ENCODE peak calls at places on chromosomes 13 and 19, in five cellular contexts. P is epithelial cell of esophagus, X is neural progenitor cell, V is Calu3, E is transverse colon. S is an unnamed sample.

GRCh38 chr19:51292971-51293370 is 18.5 kb upstream of the IGLON5 start:
- DNase-seq in X (peak), E (no peak), V (no peak), P (no peak), S (no peak)

GRCh38 chr19:1286859-1287621 is 1.4 kb downstream of the EFNA2 start:
- DNase-seq in P (no peak), E (no peak), X (no peak), V (no peak), S (no peak)

GRCh38 chr19:35757231-35757748 is 461 bp upstream of the HSPB6 start:
- DNase-seq in X (peak), E (peak), P (no peak), V (peak), S (no peak)

GRCh38 chr13:38981096-38981495 is 9.5 kb downstream of the STOML3 start:
- DNase-seq in V (no peak), P (no peak), X (peak), E (no peak), S (no peak)

GRCh38 chr19:6038634-6039405 is 60.9 kb upstream of the RANBP3 start:
- DNase-seq in E (no peak), X (no peak), P (peak), V (no peak), S (no peak)

GRCh38 chr19:42316223-42317211 is 3.4 kb downstream of the TMEM145 start:
- DNase-seq in E (peak), X (no peak), P (no peak), V (peak), S (no peak)

GRCh38 chr13:73075546-73075945 is 16.7 kb downstream of the KLF5 start:
- DNase-seq in P (no peak), E (no peak), X (peak), V (no peak), S (no peak)

GRCh38 chr13:25085125-25085742 is 10.7 kb upstream of the PABPC3 start:
- DNase-seq in E (peak), V (peak), P (peak), X (peak), S (peak)

GRCh38 chr13:108902557-108903155 is 273.2 kb downstream of the MYO16 start:
- DNase-seq in P (peak), X (no peak), E (no peak), V (peak), S (peak)

GRCh38 chr19:45817725-45818301 is 2.7 kb upstream of the RSPH6A start:
- DNase-seq in P (peak), X (peak), E (no peak), V (no peak), S (peak)

GRCh38 chr19:45815501-45816216 is 551 bp upstream of the RSPH6A start:
- DNase-seq in E (no peak), V (no peak), X (peak), P (no peak), S (no peak)

GRCh38 chr19:45814851-45815481 is at the start of gene RSPH6A:
- DNase-seq in X (peak), V (no peak), P (no peak), E (no peak), S (no peak)

GRCh38 chr19:45817010-45817724 is 2.1 kb upstream of the RSPH6A start:
- DNase-seq in V (peak), P (peak), X (peak), E (peak), S (peak)

GRCh38 chr19:45816236-45817009 is 1.3 kb upstream of the RSPH6A start:
- DNase-seq in P (no peak), X (peak), V (no peak), E (no peak), S (no peak)
- TF ChIP-seq CTCF in P (no peak), X (no peak), V (no peak), E (no peak), S (no peak)

DNA sequence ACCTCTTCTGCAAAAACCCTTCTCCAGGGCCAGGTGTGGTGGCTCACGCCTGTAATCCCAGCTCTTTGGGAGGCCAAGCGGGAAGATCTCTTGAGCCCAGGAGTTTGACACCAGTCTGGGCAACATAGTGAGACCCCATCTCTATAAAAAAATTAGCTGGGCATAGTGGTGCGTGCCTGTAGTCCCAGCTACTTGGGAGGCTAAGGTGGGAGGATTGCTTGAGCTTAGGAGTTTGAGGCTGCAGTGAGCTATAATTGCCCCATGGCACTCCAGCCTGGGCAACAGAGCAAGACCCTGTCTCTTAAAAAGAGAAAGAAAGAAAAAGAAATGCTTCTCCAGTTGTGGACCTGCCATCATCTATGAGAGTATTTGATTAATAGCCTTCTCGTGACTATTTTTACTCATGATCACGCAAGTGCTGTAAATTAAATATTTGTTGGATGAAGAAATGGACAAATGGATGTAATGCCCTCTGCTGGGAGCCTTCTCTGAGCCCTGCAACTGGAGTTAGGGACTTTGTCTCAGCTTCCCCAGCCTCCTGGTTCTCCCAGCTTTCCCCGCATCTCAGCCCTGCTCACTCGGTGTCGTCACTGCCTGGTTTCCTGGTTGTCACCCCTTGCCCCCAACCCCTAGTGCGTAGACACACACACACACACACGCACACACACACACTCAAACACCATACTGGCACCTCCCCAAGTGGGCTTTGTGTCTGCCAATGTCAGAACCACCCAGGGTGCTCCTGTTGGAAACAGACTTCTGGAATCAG is 12.2 kb downstream of the WIZ start:
- DNase-seq in X (no peak), V (no peak), E (no peak), P (no peak), S (no peak)
- TF ChIP-seq CTCF in X (no peak), V (no peak), E (no peak), P (no peak), S (no peak)

GRCh38 chr13:51924756-51925544 is 63.2 kb downstream of the CCDC70 start:
- DNase-seq in V (no peak), P (no peak), X (no peak), E (no peak), S (no peak)

GRCh38 chr13:51921790-51922740 is 60.3 kb downstream of the CCDC70 start:
- DNase-seq in P (no peak), V (no peak), X (no peak), E (no peak), S (no peak)

GRCh38 chr13:51922771-51923480 is 61.2 kb downstream of the CCDC70 start:
- DNase-seq in P (no peak), X (no peak), E (no peak), V (no peak), S (no peak)

GRCh38 chr13:51925865-51926527 is 64.2 kb downstream of the CCDC70 start:
- DNase-seq in V (no peak), E (no peak), P (no peak), X (no peak), S (no peak)

GRCh38 chr13:51923983-51924539 is 62.3 kb downstream of the CCDC70 start:
- DNase-seq in P (no peak), V (no peak), E (no peak), X (peak), S (peak)
- TF ChIP-seq CTCF in P (peak), V (no peak), E (peak), X (peak), S (peak)

DNA sequence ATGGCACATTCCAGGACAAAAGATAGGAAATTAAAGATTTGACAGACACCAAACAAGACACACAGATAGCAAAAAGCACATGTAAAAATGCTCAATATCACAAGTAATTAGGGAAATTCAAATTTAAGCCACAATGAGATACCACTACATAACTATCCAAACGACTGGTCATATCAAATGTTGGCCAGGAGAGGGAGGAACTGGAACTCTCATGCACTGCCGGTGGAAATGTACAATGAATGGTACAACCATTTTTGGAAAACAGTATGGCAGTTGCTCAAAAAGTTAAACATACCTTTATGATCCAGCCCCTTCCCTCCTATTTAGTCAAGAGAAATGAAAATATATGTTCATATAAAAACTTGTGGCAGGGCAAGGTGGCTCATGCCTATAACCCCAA is 36.8 kb upstream of the CYP2S1 start:
- DNase-seq in X (no peak), P (peak), E (no peak), V (no peak), S (no peak)
- TF ChIP-seq CTCF in X (no peak), P (peak), E (no peak), V (no peak), S (no peak)

DNA sequence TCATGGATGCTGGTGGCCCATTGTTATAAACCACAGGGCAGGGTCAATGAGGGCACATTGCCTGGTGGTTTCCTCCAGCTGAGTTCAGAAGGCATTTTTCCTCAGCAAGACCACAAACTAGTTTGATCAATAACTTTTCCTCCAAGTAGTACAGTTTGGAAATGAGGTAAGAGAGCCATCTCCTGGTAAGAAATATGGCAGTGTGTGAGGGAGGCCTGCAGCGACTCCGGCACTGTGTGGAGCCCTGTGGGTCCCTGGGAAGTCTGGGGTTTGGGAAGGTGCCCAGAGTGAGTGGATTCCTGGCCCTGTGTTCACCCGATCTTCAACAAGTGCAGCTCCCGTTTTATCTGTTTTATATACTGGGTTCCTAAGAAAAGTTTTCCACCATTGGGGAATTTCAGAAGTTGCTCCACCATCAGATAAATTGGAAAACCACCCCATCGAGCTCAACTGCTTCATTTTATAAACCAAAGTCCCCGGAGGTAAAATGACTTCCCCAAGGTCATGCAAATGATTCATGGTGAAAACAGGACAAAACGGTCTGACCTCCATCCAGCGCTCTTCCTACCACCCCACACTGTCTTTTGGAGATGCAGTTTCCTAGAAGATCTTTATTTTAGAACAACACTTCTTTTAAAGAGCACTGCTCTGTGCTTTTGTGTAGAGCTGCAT is 148.4 kb downstream of the KATNAL1 start:
- DNase-seq in V (peak), P (peak), X (no peak), E (no peak), S (peak)
- TF ChIP-seq CTCF in V (no peak), P (peak), X (no peak), E (peak), S (peak)

GRCh38 chr13:20831254-20831653 is 57.5 kb upstream of the EEF1AKMT1 start:
- DNase-seq in X (no peak), E (no peak), V (no peak), P (no peak), S (no peak)

GRCh38 chr13:20826810-20827560 is 53.2 kb upstream of the EEF1AKMT1 start:
- DNase-seq in P (no peak), V (no peak), X (no peak), E (no peak), S (no peak)

GRCh38 chr13:20826301-20826700 is 52.5 kb upstream of the EEF1AKMT1 start:
- DNase-seq in X (no peak), V (no peak), P (no peak), E (no peak), S (no peak)

GRCh38 chr13:20831933-20832332 is 58.2 kb upstream of the EEF1AKMT1 start:
- DNase-seq in X (no peak), E (no peak), P (no peak), V (no peak), S (no peak)

GRCh38 chr13:20828540-20829364 is 55.0 kb upstream of the EEF1AKMT1 start:
- DNase-seq in P (peak), X (peak), V (peak), E (peak), S (peak)
- TF ChIP-seq CTCF in P (peak), X (peak), V (peak), E (peak), S (peak)

GRCh38 chr19:10819124-10820060 is 16.6 kb downstream of the TMED1 start:
- DNase-seq in V (no peak), P (no peak), X (no peak), E (no peak), S (no peak)

GRCh38 chr19:10816691-10817090 is 19.3 kb downstream of the TMED1 start:
- DNase-seq in X (no peak), P (no peak), V (no peak), E (no peak), S (no peak)

GRCh38 chr19:10818306-10819123 is 17.5 kb downstream of the TMED1 start:
- DNase-seq in P (no peak), X (no peak), V (no peak), E (no peak), S (no peak)

GRCh38 chr19:10817291-10818038 is 18.5 kb downstream of the TMED1 start:
- DNase-seq in X (no peak), V (no peak), P (no peak), E (peak), S (no peak)

GRCh38 chr19:10820173-10820572 is 15.8 kb downstream of the TMED1 start:
- DNase-seq in V (peak), E (no peak), P (no peak), X (no peak), S (no peak)
- TF ChIP-seq CTCF in V (no peak), E (no peak), P (peak), X (peak), S (no peak)

DNA sequence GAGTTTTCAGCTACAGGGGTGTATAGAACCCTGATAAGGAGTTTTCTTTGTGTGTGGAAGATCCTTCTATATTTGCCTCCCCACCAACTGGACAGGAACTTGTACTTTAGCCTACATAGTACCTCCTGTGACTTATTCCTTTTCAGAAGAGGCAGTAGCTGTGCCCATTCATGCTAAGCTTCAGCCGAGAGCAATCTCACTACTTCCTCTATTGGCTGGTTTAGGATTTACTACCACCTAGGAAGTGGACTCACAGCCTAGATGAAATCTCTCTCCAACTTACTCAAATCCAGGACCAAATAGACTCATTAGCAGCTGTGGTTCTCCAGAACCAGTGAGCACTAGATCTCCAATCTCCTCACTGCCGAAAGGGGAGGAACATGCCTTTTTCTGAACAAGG is 2.3 kb upstream of the REX1BD start:
- DNase-seq in V (no peak), P (no peak), X (no peak), E (no peak), S (no peak)
- TF ChIP-seq CTCF in V (no peak), P (peak), X (no peak), E (no peak), S (no peak)

GRCh38 chr19:18063463-18063862 is 23.3 kb downstream of the IL12RB1 start:
- DNase-seq in P (peak), X (peak), V (no peak), E (no peak), S (peak)
- TF ChIP-seq CTCF in P (no peak), X (peak), V (no peak), E (no peak), S (no peak)

DNA sequence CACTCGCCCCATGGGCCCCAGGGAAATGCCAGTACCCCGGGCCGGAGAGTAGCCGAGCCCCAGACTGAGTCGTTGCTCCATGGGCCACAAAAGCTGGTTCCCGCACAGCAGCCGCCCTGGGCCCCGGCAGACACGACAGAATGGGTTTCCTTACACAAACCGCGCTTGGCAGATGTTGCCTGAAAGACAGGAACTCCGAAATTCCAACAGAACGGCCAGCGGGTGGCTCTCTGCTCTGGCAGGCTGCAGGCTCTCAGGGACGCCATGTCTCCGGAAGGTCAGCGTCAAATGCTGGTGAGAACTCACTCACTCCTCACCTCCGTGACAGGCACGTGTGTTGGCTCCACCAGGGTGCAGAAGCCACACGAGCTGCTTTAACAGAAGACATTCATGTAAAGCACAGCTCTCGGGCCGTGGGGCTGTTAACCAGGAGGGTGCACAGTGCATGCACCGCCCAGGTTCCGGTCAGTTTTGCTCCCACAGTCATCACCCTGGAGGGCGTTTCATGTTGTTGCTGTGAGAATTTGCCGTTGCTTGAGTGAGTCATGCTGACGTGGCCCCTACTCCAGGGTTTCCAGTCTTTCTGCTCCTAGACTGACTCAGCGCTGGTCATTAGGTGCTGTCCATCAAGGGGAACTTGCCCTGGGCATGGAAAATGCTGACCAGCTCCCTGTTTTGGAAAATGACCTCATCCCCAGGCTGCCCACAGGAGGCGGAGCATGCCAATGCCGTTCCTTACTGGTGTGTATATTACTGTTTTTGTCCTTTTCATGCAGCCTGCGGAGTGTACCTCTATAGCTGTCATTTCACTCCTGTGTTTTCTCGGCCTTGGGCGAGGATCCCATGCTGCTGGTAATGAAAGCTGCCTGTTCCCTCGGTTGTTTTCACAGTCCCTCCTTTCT is 44.8 kb downstream of the ANKRD10 start:
- DNase-seq in E (peak), V (peak), P (peak), X (peak), S (peak)
- TF ChIP-seq CTCF in E (peak), V (no peak), P (peak), X (no peak), S (peak)

S was measured in MCF 10A.